ENCODE peak calls at places on chromosomes 13 and 19, in nine cellular contexts. One of them, this sample, is unnamed.
A peak's percentile ranks its signal among the peaks of the same experiment; 100 is the strongest.

GRCh38 chr13:100941811-100942361 is 267.3 kb upstream of the TMTC4 start:
- DNase-seq in astrocyte of the spinal cord: no peak
- DNase-seq in neuronal stem cell: no peak
- DNase-seq in left lung: no peak
- DNase-seq in pancreas: no peak
- DNase-seq in heart right ventricle: no peak
- DNase-seq in dorsolateral prefrontal cortex: no peak
- DNase-seq in MM.1S: no peak
- DNase-seq in AG10803: no peak
- DNase-seq in this sample: peak; percentile 13

GRCh38 chr19:29001922-29002247 is 211.1 kb downstream of the UQCRFS1 start:
- DNase-seq in astrocyte of the spinal cord: no peak
- DNase-seq in neuronal stem cell: no peak
- DNase-seq in left lung: no peak
- DNase-seq in pancreas: no peak
- DNase-seq in heart right ventricle: no peak
- DNase-seq in dorsolateral prefrontal cortex: no peak
- DNase-seq in MM.1S: no peak
- DNase-seq in AG10803: peak; percentile 52
- DNase-seq in this sample: no peak

GRCh38 chr13:73141292-73141771 is 82.5 kb downstream of the KLF5 start:
- DNase-seq in astrocyte of the spinal cord: peak; percentile 40
- DNase-seq in neuronal stem cell: peak; percentile 21
- DNase-seq in left lung: no peak
- DNase-seq in pancreas: no peak
- DNase-seq in heart right ventricle: no peak
- DNase-seq in dorsolateral prefrontal cortex: no peak
- DNase-seq in MM.1S: no peak
- DNase-seq in AG10803: no peak
- DNase-seq in this sample: peak; percentile 28

GRCh38 chr19:10654610-10655456 is 687 bp downstream of the ILF3 start:
- DNase-seq in astrocyte of the spinal cord: no peak
- DNase-seq in neuronal stem cell: peak; percentile 84
- DNase-seq in left lung: peak; percentile 56
- DNase-seq in pancreas: peak; percentile 65
- DNase-seq in heart right ventricle: peak; percentile 52
- DNase-seq in dorsolateral prefrontal cortex: peak; percentile 15
- DNase-seq in MM.1S: peak; percentile 40
- DNase-seq in AG10803: peak; percentile 24
- DNase-seq in this sample: no peak

GRCh38 chr19:4009990-4010807 is 2.7 kb downstream of the PIAS4 start:
- DNase-seq in astrocyte of the spinal cord: no peak
- DNase-seq in neuronal stem cell: no peak
- DNase-seq in left lung: no peak
- DNase-seq in pancreas: peak; percentile 57
- DNase-seq in heart right ventricle: no peak
- DNase-seq in dorsolateral prefrontal cortex: no peak
- DNase-seq in MM.1S: no peak
- DNase-seq in AG10803: peak; percentile 15
- DNase-seq in this sample: peak; percentile 53

GRCh38 chr13:46389985-46390384 is 2.9 kb upstream of the RUBCNL start:
- DNase-seq in astrocyte of the spinal cord: peak; percentile 26
- DNase-seq in neuronal stem cell: no peak
- DNase-seq in left lung: no peak
- DNase-seq in pancreas: peak; percentile 40
- DNase-seq in heart right ventricle: no peak
- DNase-seq in dorsolateral prefrontal cortex: peak; percentile 87
- DNase-seq in MM.1S: peak; percentile 75
- DNase-seq in AG10803: no peak
- DNase-seq in this sample: no peak

GRCh38 chr13:39685652-39686051 is 30.2 kb downstream of the COG6 start:
- DNase-seq in astrocyte of the spinal cord: no peak
- DNase-seq in neuronal stem cell: no peak
- DNase-seq in left lung: no peak
- DNase-seq in pancreas: no peak
- DNase-seq in heart right ventricle: no peak
- DNase-seq in dorsolateral prefrontal cortex: no peak
- DNase-seq in MM.1S: no peak
- DNase-seq in AG10803: no peak
- DNase-seq in this sample: no peak

GRCh38 chr13:51311957-51312520 is 27.5 kb upstream of the SERPINE3 start:
- DNase-seq in astrocyte of the spinal cord: no peak
- DNase-seq in neuronal stem cell: no peak
- DNase-seq in left lung: no peak
- DNase-seq in pancreas: no peak
- DNase-seq in heart right ventricle: no peak
- DNase-seq in dorsolateral prefrontal cortex: peak; percentile 20
- DNase-seq in MM.1S: no peak
- DNase-seq in AG10803: no peak
- DNase-seq in this sample: no peak

GRCh38 chr13:74871671-74872070 is 610.3 kb downstream of the TBC1D4 start:
- DNase-seq in astrocyte of the spinal cord: no peak
- DNase-seq in neuronal stem cell: no peak
- DNase-seq in left lung: no peak
- DNase-seq in pancreas: no peak
- DNase-seq in heart right ventricle: no peak
- DNase-seq in dorsolateral prefrontal cortex: no peak
- DNase-seq in MM.1S: no peak
- DNase-seq in AG10803: peak; percentile 11
- DNase-seq in this sample: no peak

GRCh38 chr19:19043881-19044280 is 10.5 kb downstream of the ARMC6 start:
- DNase-seq in astrocyte of the spinal cord: no peak
- DNase-seq in neuronal stem cell: no peak
- DNase-seq in left lung: no peak
- DNase-seq in pancreas: no peak
- DNase-seq in heart right ventricle: no peak
- DNase-seq in dorsolateral prefrontal cortex: no peak
- DNase-seq in MM.1S: no peak
- DNase-seq in AG10803: no peak
- DNase-seq in this sample: no peak

GRCh38 chr13:80945328-80945727 is 604.4 kb upstream of the SPRY2 start:
- DNase-seq in astrocyte of the spinal cord: no peak
- DNase-seq in neuronal stem cell: peak; percentile 70
- DNase-seq in left lung: no peak
- DNase-seq in pancreas: peak; percentile 22
- DNase-seq in heart right ventricle: peak; percentile 16
- DNase-seq in dorsolateral prefrontal cortex: peak; percentile 4
- DNase-seq in MM.1S: no peak
- DNase-seq in AG10803: no peak
- DNase-seq in this sample: no peak

GRCh38 chr19:19540707-19541515 is 2.8 kb downstream of the CILP2 start:
- DNase-seq in astrocyte of the spinal cord: no peak
- DNase-seq in neuronal stem cell: peak; percentile 57
- DNase-seq in left lung: no peak
- DNase-seq in pancreas: peak; percentile 35
- DNase-seq in heart right ventricle: no peak
- DNase-seq in dorsolateral prefrontal cortex: peak; percentile 30
- DNase-seq in MM.1S: no peak
- DNase-seq in AG10803: no peak
- DNase-seq in this sample: peak; percentile 50

GRCh38 chr13:95643471-95643813 is 1.1 kb downstream of the DZIP1 start:
- DNase-seq in astrocyte of the spinal cord: peak; percentile 57
- DNase-seq in neuronal stem cell: peak; percentile 18
- DNase-seq in left lung: no peak
- DNase-seq in pancreas: no peak
- DNase-seq in heart right ventricle: no peak
- DNase-seq in dorsolateral prefrontal cortex: no peak
- DNase-seq in MM.1S: no peak
- DNase-seq in AG10803: peak; percentile 28
- DNase-seq in this sample: peak; percentile 63

GRCh38 chr19:9793051-9793591 is 24.6 kb upstream of the ZNF846 start:
- DNase-seq in astrocyte of the spinal cord: peak; percentile 45
- DNase-seq in neuronal stem cell: no peak
- DNase-seq in left lung: no peak
- DNase-seq in pancreas: peak; percentile 36
- DNase-seq in heart right ventricle: peak; percentile 63
- DNase-seq in dorsolateral prefrontal cortex: peak; percentile 30
- DNase-seq in MM.1S: no peak
- DNase-seq in AG10803: peak; percentile 36
- DNase-seq in this sample: peak; percentile 65

GRCh38 chr19:1883784-1884183 is 1.5 kb downstream of the ABHD17A start:
- DNase-seq in astrocyte of the spinal cord: no peak
- DNase-seq in neuronal stem cell: no peak
- DNase-seq in left lung: no peak
- DNase-seq in pancreas: no peak
- DNase-seq in heart right ventricle: no peak
- DNase-seq in dorsolateral prefrontal cortex: no peak
- DNase-seq in MM.1S: no peak
- DNase-seq in AG10803: no peak
- DNase-seq in this sample: no peak

GRCh38 chr19:35869327-35870123 is 1.2 kb downstream of the APLP1 start:
- DNase-seq in astrocyte of the spinal cord: peak; percentile 72
- DNase-seq in neuronal stem cell: peak; percentile 97
- DNase-seq in left lung: peak; percentile 63
- DNase-seq in pancreas: peak; percentile 86
- DNase-seq in heart right ventricle: peak; percentile 66
- DNase-seq in dorsolateral prefrontal cortex: peak; percentile 87
- DNase-seq in MM.1S: no peak
- DNase-seq in AG10803: peak; percentile 54
- DNase-seq in this sample: peak; percentile 79

GRCh38 chr19:54096642-54097106 is 3.9 kb downstream of the OSCAR start:
- DNase-seq in astrocyte of the spinal cord: peak; percentile 51
- DNase-seq in neuronal stem cell: no peak
- DNase-seq in left lung: peak; percentile 42
- DNase-seq in pancreas: no peak
- DNase-seq in heart right ventricle: no peak
- DNase-seq in dorsolateral prefrontal cortex: no peak
- DNase-seq in MM.1S: no peak
- DNase-seq in AG10803: peak; percentile 68
- DNase-seq in this sample: peak; percentile 58

GRCh38 chr13:24618219-24618955 is 61.8 kb upstream of the ATP12A start:
- DNase-seq in astrocyte of the spinal cord: no peak
- DNase-seq in neuronal stem cell: no peak
- DNase-seq in left lung: no peak
- DNase-seq in pancreas: no peak
- DNase-seq in heart right ventricle: no peak
- DNase-seq in dorsolateral prefrontal cortex: no peak
- DNase-seq in MM.1S: no peak
- DNase-seq in AG10803: no peak
- DNase-seq in this sample: no peak

GRCh38 chr19:41540041-41540695 is 35.8 kb upstream of the CEACAM21 start:
- DNase-seq in astrocyte of the spinal cord: no peak
- DNase-seq in neuronal stem cell: no peak
- DNase-seq in left lung: no peak
- DNase-seq in pancreas: no peak
- DNase-seq in heart right ventricle: no peak
- DNase-seq in dorsolateral prefrontal cortex: no peak
- DNase-seq in MM.1S: peak; percentile 74
- DNase-seq in AG10803: peak; percentile 20
- DNase-seq in this sample: no peak

GRCh38 chr19:36604656-36605100 is 435 bp upstream of the ZNF382 start:
- DNase-seq in astrocyte of the spinal cord: peak; percentile 38
- DNase-seq in neuronal stem cell: no peak
- DNase-seq in left lung: peak; percentile 61
- DNase-seq in pancreas: peak; percentile 44
- DNase-seq in heart right ventricle: peak; percentile 71
- DNase-seq in dorsolateral prefrontal cortex: peak; percentile 83
- DNase-seq in MM.1S: no peak
- DNase-seq in AG10803: peak; percentile 12
- DNase-seq in this sample: peak; percentile 25

GRCh38 chr19:5484398-5485285 is 29.4 kb downstream of the ZNRF4 start:
- DNase-seq in astrocyte of the spinal cord: peak; percentile 7
- DNase-seq in neuronal stem cell: no peak
- DNase-seq in left lung: no peak
- DNase-seq in pancreas: peak; percentile 61
- DNase-seq in heart right ventricle: no peak
- DNase-seq in dorsolateral prefrontal cortex: no peak
- DNase-seq in MM.1S: no peak
- DNase-seq in AG10803: no peak
- DNase-seq in this sample: peak; percentile 17

GRCh38 chr13:24746618-24747247 is 17.2 kb upstream of the RNF17 start:
- DNase-seq in astrocyte of the spinal cord: peak; percentile 5
- DNase-seq in neuronal stem cell: peak; percentile 46
- DNase-seq in left lung: no peak
- DNase-seq in pancreas: no peak
- DNase-seq in heart right ventricle: no peak
- DNase-seq in dorsolateral prefrontal cortex: no peak
- DNase-seq in MM.1S: no peak
- DNase-seq in AG10803: no peak
- DNase-seq in this sample: peak; percentile 15

GRCh38 chr19:16290692-16291091 is 33.9 kb upstream of the KLF2 start:
- DNase-seq in astrocyte of the spinal cord: no peak
- DNase-seq in neuronal stem cell: no peak
- DNase-seq in left lung: no peak
- DNase-seq in pancreas: no peak
- DNase-seq in heart right ventricle: peak; percentile 23
- DNase-seq in dorsolateral prefrontal cortex: no peak
- DNase-seq in MM.1S: no peak
- DNase-seq in AG10803: no peak
- DNase-seq in this sample: no peak

GRCh38 chr19:409006-409514 is at the start of gene C2CD4C:
- DNase-seq in astrocyte of the spinal cord: no peak
- DNase-seq in neuronal stem cell: no peak
- DNase-seq in left lung: peak; percentile 26
- DNase-seq in pancreas: no peak
- DNase-seq in heart right ventricle: no peak
- DNase-seq in dorsolateral prefrontal cortex: peak; percentile 40
- DNase-seq in MM.1S: no peak
- DNase-seq in AG10803: no peak
- DNase-seq in this sample: no peak
- H3K4me3 ChIP-seq in astrocyte of the spinal cord: peak within 1 kb of the TSS; percentile 12
- H3K4me3 ChIP-seq in neuronal stem cell: peak within 1 kb of the TSS; percentile 55
- H3K4me3 ChIP-seq in left lung: peak within 1 kb of the TSS; percentile 27
- H3K4me3 ChIP-seq in pancreas: peak within 1 kb of the TSS; percentile 42
- H3K4me3 ChIP-seq in heart right ventricle: peak within 1 kb of the TSS; percentile 52
- H3K4me3 ChIP-seq in dorsolateral prefrontal cortex: peak within 1 kb of the TSS; percentile 60
- H3K4me3 ChIP-seq in MM.1S: no peak within 1 kb of the TSS
- H3K4me3 ChIP-seq in AG10803: no peak within 1 kb of the TSS
- H3K4me3 ChIP-seq in this sample: no peak within 1 kb of the TSS

GRCh38 chr13:94602467-94602866 is 810 bp downstream of the GPR180 start:
- DNase-seq in astrocyte of the spinal cord: no peak
- DNase-seq in neuronal stem cell: no peak
- DNase-seq in left lung: no peak
- DNase-seq in pancreas: no peak
- DNase-seq in heart right ventricle: no peak
- DNase-seq in dorsolateral prefrontal cortex: no peak
- DNase-seq in MM.1S: no peak
- DNase-seq in AG10803: no peak
- DNase-seq in this sample: no peak
- H3K4me3 ChIP-seq in astrocyte of the spinal cord: peak overlapping the region; percentile 89
- H3K4me3 ChIP-seq in neuronal stem cell: peak overlapping the region; percentile 83
- H3K4me3 ChIP-seq in left lung: peak overlapping the region; percentile 56
- H3K4me3 ChIP-seq in pancreas: peak overlapping the region; percentile 98
- H3K4me3 ChIP-seq in heart right ventricle: peak overlapping the region; percentile 94
- H3K4me3 ChIP-seq in dorsolateral prefrontal cortex: peak overlapping the region; percentile 85
- H3K4me3 ChIP-seq in MM.1S: peak overlapping the region; percentile 76
- H3K4me3 ChIP-seq in AG10803: peak overlapping the region; percentile 91
- H3K4me3 ChIP-seq in this sample: peak overlapping the region; percentile 96

GRCh38 chr13:85417807-85418206 is 381.4 kb downstream of the SLITRK6 start:
- DNase-seq in astrocyte of the spinal cord: no peak
- DNase-seq in neuronal stem cell: no peak
- DNase-seq in left lung: no peak
- DNase-seq in pancreas: no peak
- DNase-seq in heart right ventricle: no peak
- DNase-seq in dorsolateral prefrontal cortex: no peak
- DNase-seq in MM.1S: peak; percentile 82
- DNase-seq in AG10803: no peak
- DNase-seq in this sample: no peak
- H3K4me3 ChIP-seq in astrocyte of the spinal cord: no peak overlapping the region
- H3K4me3 ChIP-seq in neuronal stem cell: no peak overlapping the region
- H3K4me3 ChIP-seq in left lung: no peak overlapping the region
- H3K4me3 ChIP-seq in pancreas: no peak overlapping the region
- H3K4me3 ChIP-seq in heart right ventricle: no peak overlapping the region
- H3K4me3 ChIP-seq in dorsolateral prefrontal cortex: no peak overlapping the region
- H3K4me3 ChIP-seq in MM.1S: peak overlapping the region; percentile 39
- H3K4me3 ChIP-seq in AG10803: no peak overlapping the region
- H3K4me3 ChIP-seq in this sample: no peak overlapping the region

GRCh38 chr19:47512948-47513319 is 1.9 kb downstream of the NAPA start:
- DNase-seq in astrocyte of the spinal cord: no peak
- DNase-seq in neuronal stem cell: no peak
- DNase-seq in left lung: no peak
- DNase-seq in pancreas: no peak
- DNase-seq in heart right ventricle: no peak
- DNase-seq in dorsolateral prefrontal cortex: no peak
- DNase-seq in MM.1S: no peak
- DNase-seq in AG10803: no peak
- DNase-seq in this sample: no peak
- H3K4me3 ChIP-seq in astrocyte of the spinal cord: no peak overlapping the region
- H3K4me3 ChIP-seq in neuronal stem cell: peak overlapping the region; percentile 28
- H3K4me3 ChIP-seq in left lung: no peak overlapping the region
- H3K4me3 ChIP-seq in pancreas: peak overlapping the region; percentile 80
- H3K4me3 ChIP-seq in heart right ventricle: peak overlapping the region; percentile 97
- H3K4me3 ChIP-seq in dorsolateral prefrontal cortex: peak overlapping the region; percentile 99
- H3K4me3 ChIP-seq in MM.1S: peak overlapping the region; percentile 99
- H3K4me3 ChIP-seq in AG10803: peak overlapping the region; percentile 99
- H3K4me3 ChIP-seq in this sample: peak overlapping the region; percentile 40